ENCODE peak calls at places on chromosome 2, in nine cellular contexts. One of them, this sample, is unnamed.
A peak's percentile ranks its signal among the peaks of the same experiment; 100 is the strongest.

GRCh38 chr2:41723531-41723930 is 324.3 kb upstream of the PKDCC start:
- DNase-seq in RWPE1: no peak
- DNase-seq in OCI-LY7: no peak
- DNase-seq in tibial artery: no peak
- DNase-seq in BE2C: no peak
- DNase-seq in GM12864: no peak
- DNase-seq in HFF-Myc: no peak
- DNase-seq in GM23338: no peak
- DNase-seq in ovary: no peak
- DNase-seq in this sample: no peak

GRCh38 chr2:237540823-237541222 is 25.6 kb upstream of the PRLH start:
- DNase-seq in RWPE1: peak; percentile 49
- DNase-seq in OCI-LY7: no peak
- DNase-seq in tibial artery: peak; percentile 67
- DNase-seq in BE2C: no peak
- DNase-seq in GM12864: no peak
- DNase-seq in HFF-Myc: peak; percentile 87
- DNase-seq in GM23338: no peak
- DNase-seq in ovary: peak; percentile 85
- DNase-seq in this sample: no peak

GRCh38 chr2:40511661-40512213 is 59.8 kb upstream of the SLC8A1 start:
- DNase-seq in RWPE1: peak; percentile 7
- DNase-seq in OCI-LY7: no peak
- DNase-seq in tibial artery: peak; percentile 42
- DNase-seq in BE2C: no peak
- DNase-seq in GM12864: no peak
- DNase-seq in HFF-Myc: no peak
- DNase-seq in GM23338: peak; percentile 8
- DNase-seq in ovary: no peak
- DNase-seq in this sample: no peak

GRCh38 chr2:109153005-109153404 is 24.0 kb downstream of the SH3RF3 start:
- DNase-seq in RWPE1: no peak
- DNase-seq in OCI-LY7: no peak
- DNase-seq in tibial artery: no peak
- DNase-seq in BE2C: no peak
- DNase-seq in GM12864: no peak
- DNase-seq in HFF-Myc: no peak
- DNase-seq in GM23338: no peak
- DNase-seq in ovary: no peak
- DNase-seq in this sample: no peak

GRCh38 chr2:164014068-164014577 is 278.3 kb upstream of the FIGN start:
- DNase-seq in RWPE1: no peak
- DNase-seq in OCI-LY7: no peak
- DNase-seq in tibial artery: peak; percentile 27
- DNase-seq in BE2C: no peak
- DNase-seq in GM12864: no peak
- DNase-seq in HFF-Myc: no peak
- DNase-seq in GM23338: peak; percentile 10
- DNase-seq in ovary: no peak
- DNase-seq in this sample: no peak

GRCh38 chr2:2182688-2183087 is 148.4 kb downstream of the MYT1L start:
- DNase-seq in RWPE1: no peak
- DNase-seq in OCI-LY7: no peak
- DNase-seq in tibial artery: no peak
- DNase-seq in BE2C: peak; percentile 39
- DNase-seq in GM12864: no peak
- DNase-seq in HFF-Myc: no peak
- DNase-seq in GM23338: no peak
- DNase-seq in ovary: no peak
- DNase-seq in this sample: no peak

GRCh38 chr2:197294260-197294659 is 16.3 kb downstream of the ANKRD44 start:
- DNase-seq in RWPE1: no peak
- DNase-seq in OCI-LY7: peak; percentile 37
- DNase-seq in tibial artery: no peak
- DNase-seq in BE2C: no peak
- DNase-seq in GM12864: no peak
- DNase-seq in HFF-Myc: no peak
- DNase-seq in GM23338: no peak
- DNase-seq in ovary: no peak
- DNase-seq in this sample: no peak

GRCh38 chr2:8452979-8453903 is 228.6 kb upstream of the ID2 start:
- DNase-seq in RWPE1: no peak
- DNase-seq in OCI-LY7: no peak
- DNase-seq in tibial artery: no peak
- DNase-seq in BE2C: no peak
- DNase-seq in GM12864: no peak
- DNase-seq in HFF-Myc: no peak
- DNase-seq in GM23338: no peak
- DNase-seq in ovary: no peak
- DNase-seq in this sample: no peak

GRCh38 chr2:84832772-84833461 is 48.0 kb downstream of the TRABD2A start:
- DNase-seq in RWPE1: no peak
- DNase-seq in OCI-LY7: peak; percentile 43
- DNase-seq in tibial artery: peak; percentile 44
- DNase-seq in BE2C: no peak
- DNase-seq in GM12864: no peak
- DNase-seq in HFF-Myc: no peak
- DNase-seq in GM23338: peak; percentile 21
- DNase-seq in ovary: no peak
- DNase-seq in this sample: no peak

GRCh38 chr2:176178271-176178806 is 10.1 kb upstream of the HOXD1 start:
- DNase-seq in RWPE1: peak; percentile 67
- DNase-seq in OCI-LY7: no peak
- DNase-seq in tibial artery: no peak
- DNase-seq in BE2C: no peak
- DNase-seq in GM12864: no peak
- DNase-seq in HFF-Myc: no peak
- DNase-seq in GM23338: peak; percentile 72
- DNase-seq in ovary: peak; percentile 59
- DNase-seq in this sample: peak; percentile 43

GRCh38 chr2:23532311-23533013 is 147.5 kb downstream of the KLHL29 start:
- DNase-seq in RWPE1: no peak
- DNase-seq in OCI-LY7: no peak
- DNase-seq in tibial artery: no peak
- DNase-seq in BE2C: peak; percentile 73
- DNase-seq in GM12864: no peak
- DNase-seq in HFF-Myc: no peak
- DNase-seq in GM23338: no peak
- DNase-seq in ovary: peak; percentile 80
- DNase-seq in this sample: no peak
- TF ChIP-seq CTCF in RWPE1: no peak
- TF ChIP-seq CTCF in OCI-LY7: no peak
- TF ChIP-seq CTCF in tibial artery: no peak
- TF ChIP-seq CTCF in BE2C: no peak
- TF ChIP-seq CTCF in GM12864: peak; percentile 10
- TF ChIP-seq CTCF in HFF-Myc: no peak
- TF ChIP-seq CTCF in GM23338: no peak
- TF ChIP-seq CTCF in ovary: no peak
- TF ChIP-seq CTCF in this sample: no peak

DNA sequence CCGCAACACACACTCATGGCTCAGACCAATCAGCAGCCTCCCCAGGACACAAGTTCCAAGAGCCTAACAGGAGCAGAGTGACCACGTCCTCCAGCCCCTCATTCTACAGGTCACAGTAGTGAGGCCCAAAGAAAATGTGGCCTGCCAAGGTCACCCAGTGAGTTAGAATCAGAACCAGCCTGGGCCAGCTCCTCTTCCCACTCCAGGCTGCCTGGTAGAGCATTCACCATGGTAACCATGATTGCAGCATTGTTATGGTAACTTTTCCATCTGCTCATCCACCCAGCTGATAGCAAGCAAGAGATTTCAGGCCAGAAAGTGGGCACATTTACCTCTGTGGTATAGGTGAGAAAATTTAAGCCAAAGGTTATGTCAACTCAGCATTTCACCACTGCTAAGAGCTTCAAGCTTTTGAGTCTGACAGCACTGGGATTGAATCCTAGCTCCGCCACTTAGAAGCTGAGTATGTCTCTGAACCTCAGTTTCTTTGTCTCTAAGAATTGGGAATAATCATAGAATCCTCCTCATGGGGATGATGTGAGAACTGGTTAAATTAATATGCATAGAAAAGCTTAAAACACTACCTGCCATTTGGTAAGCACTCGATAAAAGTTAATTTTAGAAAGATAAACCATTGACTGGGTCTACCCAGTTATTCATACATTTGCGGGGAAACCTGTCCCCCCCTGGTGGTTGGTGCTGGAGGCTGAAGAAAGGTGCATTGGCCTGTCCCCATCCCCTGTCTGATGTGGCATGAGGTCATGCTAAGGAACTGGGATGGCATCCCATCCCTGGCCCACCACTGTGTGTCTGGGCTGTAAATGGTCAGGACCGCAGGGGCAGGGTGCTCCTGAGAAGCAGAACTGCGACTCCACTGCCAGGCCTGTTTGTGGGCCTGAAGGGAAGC is 181.5 kb downstream of the KLHL29 start:
- DNase-seq in RWPE1: peak; percentile 49
- DNase-seq in OCI-LY7: peak; percentile 19
- DNase-seq in tibial artery: no peak
- DNase-seq in BE2C: peak; percentile 62
- DNase-seq in GM12864: no peak
- DNase-seq in HFF-Myc: no peak
- DNase-seq in GM23338: peak; percentile 67
- DNase-seq in ovary: no peak
- DNase-seq in this sample: peak; percentile 54
- TF ChIP-seq CTCF in RWPE1: no peak
- TF ChIP-seq CTCF in OCI-LY7: peak; percentile 77
- TF ChIP-seq CTCF in tibial artery: no peak
- TF ChIP-seq CTCF in BE2C: peak; percentile 77
- TF ChIP-seq CTCF in GM12864: peak; percentile 49
- TF ChIP-seq CTCF in HFF-Myc: peak; percentile 65
- TF ChIP-seq CTCF in GM23338: peak; percentile 85
- TF ChIP-seq CTCF in ovary: no peak
- TF ChIP-seq CTCF in this sample: peak; percentile 44

DNA sequence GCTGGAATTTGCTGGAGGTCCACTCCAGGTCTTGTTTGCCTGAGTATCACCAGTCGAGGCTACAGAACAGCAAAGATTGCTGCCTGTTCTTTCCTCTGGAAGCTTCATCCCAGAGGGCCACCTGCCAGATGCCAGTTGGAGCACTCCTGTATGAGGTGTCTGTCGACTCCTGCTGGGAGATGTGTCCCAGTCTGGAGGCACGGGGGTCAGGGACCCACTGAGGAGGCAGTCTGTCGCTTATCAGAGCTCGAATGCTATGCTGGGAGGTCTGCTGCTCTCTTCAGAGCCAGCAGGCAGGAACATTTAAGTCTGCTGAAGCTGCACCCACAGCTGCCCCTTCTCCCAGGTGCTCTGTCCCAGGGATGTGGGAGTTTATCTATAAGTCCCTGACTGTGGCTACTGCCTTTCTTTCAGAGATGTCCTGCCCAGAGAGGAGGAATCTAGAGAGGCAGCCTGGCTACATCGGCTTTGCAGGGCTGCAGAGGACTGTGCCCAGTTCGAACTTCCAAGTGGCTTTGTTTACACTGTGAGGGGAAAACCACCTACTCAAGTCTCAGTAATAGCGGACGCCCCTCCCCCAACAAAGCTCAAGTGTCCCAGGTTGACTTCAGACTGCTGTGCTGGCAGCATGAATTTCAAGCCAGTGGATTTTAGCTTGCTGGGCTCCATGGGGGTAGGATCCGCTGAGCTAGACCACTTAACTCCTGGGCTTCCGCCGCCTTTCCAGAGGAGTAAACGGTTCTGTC is 301.1 kb downstream of the ERBB4 start:
- DNase-seq in RWPE1: no peak
- DNase-seq in OCI-LY7: no peak
- DNase-seq in tibial artery: no peak
- DNase-seq in BE2C: peak; percentile 11
- DNase-seq in GM12864: no peak
- DNase-seq in HFF-Myc: no peak
- DNase-seq in GM23338: peak; percentile 72
- DNase-seq in ovary: no peak
- DNase-seq in this sample: no peak
- TF ChIP-seq CTCF in RWPE1: no peak
- TF ChIP-seq CTCF in OCI-LY7: no peak
- TF ChIP-seq CTCF in tibial artery: no peak
- TF ChIP-seq CTCF in BE2C: no peak
- TF ChIP-seq CTCF in GM12864: no peak
- TF ChIP-seq CTCF in HFF-Myc: no peak
- TF ChIP-seq CTCF in GM23338: no peak
- TF ChIP-seq CTCF in ovary: no peak
- TF ChIP-seq CTCF in this sample: no peak

GRCh38 chr2:23015651-23016050 is 369.3 kb upstream of the KLHL29 start:
- DNase-seq in RWPE1: no peak
- DNase-seq in OCI-LY7: no peak
- DNase-seq in tibial artery: no peak
- DNase-seq in BE2C: no peak
- DNase-seq in GM12864: no peak
- DNase-seq in HFF-Myc: no peak
- DNase-seq in GM23338: no peak
- DNase-seq in ovary: no peak
- DNase-seq in this sample: no peak

GRCh38 chr2:23021311-23022120 is 363.5 kb upstream of the KLHL29 start:
- DNase-seq in RWPE1: no peak
- DNase-seq in OCI-LY7: no peak
- DNase-seq in tibial artery: no peak
- DNase-seq in BE2C: no peak
- DNase-seq in GM12864: no peak
- DNase-seq in HFF-Myc: no peak
- DNase-seq in GM23338: no peak
- DNase-seq in ovary: no peak
- DNase-seq in this sample: no peak

GRCh38 chr2:23023722-23024121 is 361.3 kb upstream of the KLHL29 start:
- DNase-seq in RWPE1: no peak
- DNase-seq in OCI-LY7: no peak
- DNase-seq in tibial artery: no peak
- DNase-seq in BE2C: no peak
- DNase-seq in GM12864: no peak
- DNase-seq in HFF-Myc: no peak
- DNase-seq in GM23338: no peak
- DNase-seq in ovary: no peak
- DNase-seq in this sample: no peak

GRCh38 chr2:23020659-23021058 is 364.3 kb upstream of the KLHL29 start:
- DNase-seq in RWPE1: no peak
- DNase-seq in OCI-LY7: no peak
- DNase-seq in tibial artery: no peak
- DNase-seq in BE2C: no peak
- DNase-seq in GM12864: no peak
- DNase-seq in HFF-Myc: no peak
- DNase-seq in GM23338: no peak
- DNase-seq in ovary: no peak
- DNase-seq in this sample: no peak

GRCh38 chr2:23019476-23019875 is 365.5 kb upstream of the KLHL29 start:
- DNase-seq in RWPE1: no peak
- DNase-seq in OCI-LY7: no peak
- DNase-seq in tibial artery: no peak
- DNase-seq in BE2C: no peak
- DNase-seq in GM12864: no peak
- DNase-seq in HFF-Myc: no peak
- DNase-seq in GM23338: no peak
- DNase-seq in ovary: no peak
- DNase-seq in this sample: no peak
- TF ChIP-seq CTCF in RWPE1: no peak
- TF ChIP-seq CTCF in OCI-LY7: no peak
- TF ChIP-seq CTCF in tibial artery: no peak
- TF ChIP-seq CTCF in BE2C: no peak
- TF ChIP-seq CTCF in GM12864: no peak
- TF ChIP-seq CTCF in HFF-Myc: no peak
- TF ChIP-seq CTCF in GM23338: no peak
- TF ChIP-seq CTCF in ovary: no peak
- TF ChIP-seq CTCF in this sample: no peak

This sample was measured in Calu3.